ENCODE peak calls at places on chromosome 21, in ten cellular contexts. One of them, this sample, is unnamed.

GRCh38 chr21:36661511-36662309 is 37.2 kb upstream of the SIM2 start:
- DNase-seq in KG1: no peak
- DNase-seq in KBM-7: peak; percentile 34
- DNase-seq in germinal center: no peak
- DNase-seq in fibroblast of villous mesenchyme: peak; percentile 50
- DNase-seq in HT1080: peak; percentile 45
- DNase-seq in effector CD4-positive, alpha-beta T cell: no peak
- DNase-seq in AG10803: peak; percentile 35
- DNase-seq in activated CD8-positive, alpha-beta memory T cell treated with anti-CD3 and anti-CD28 coated beads for 4 hours: no peak
- DNase-seq in T-helper 2 cell: no peak
- DNase-seq in this sample: no peak

GRCh38 chr21:33023574-33024277 is 2.0 kb upstream of the OLIG2 start:
- DNase-seq in KG1: no peak
- DNase-seq in KBM-7: no peak
- DNase-seq in germinal center: no peak
- DNase-seq in fibroblast of villous mesenchyme: no peak
- DNase-seq in HT1080: no peak
- DNase-seq in effector CD4-positive, alpha-beta T cell: no peak
- DNase-seq in AG10803: no peak
- DNase-seq in activated CD8-positive, alpha-beta memory T cell treated with anti-CD3 and anti-CD28 coated beads for 4 hours: no peak
- DNase-seq in T-helper 2 cell: no peak
- DNase-seq in this sample: peak; percentile 43

GRCh38 chr21:36881223-36881622 is 85.2 kb downstream of the HLCS start:
- DNase-seq in KG1: no peak
- DNase-seq in KBM-7: no peak
- DNase-seq in germinal center: no peak
- DNase-seq in fibroblast of villous mesenchyme: no peak
- DNase-seq in HT1080: peak; percentile 20
- DNase-seq in effector CD4-positive, alpha-beta T cell: no peak
- DNase-seq in AG10803: peak; percentile 45
- DNase-seq in activated CD8-positive, alpha-beta memory T cell treated with anti-CD3 and anti-CD28 coated beads for 4 hours: no peak
- DNase-seq in T-helper 2 cell: no peak
- DNase-seq in this sample: no peak

GRCh38 chr21:45539046-45539795 is 3.0 kb downstream of the SLC19A1 start:
- DNase-seq in KG1: no peak
- DNase-seq in KBM-7: no peak
- DNase-seq in germinal center: no peak
- DNase-seq in fibroblast of villous mesenchyme: no peak
- DNase-seq in HT1080: no peak
- DNase-seq in effector CD4-positive, alpha-beta T cell: no peak
- DNase-seq in AG10803: no peak
- DNase-seq in activated CD8-positive, alpha-beta memory T cell treated with anti-CD3 and anti-CD28 coated beads for 4 hours: no peak
- DNase-seq in T-helper 2 cell: peak; percentile 3
- DNase-seq in this sample: no peak

GRCh38 chr21:28436286-28436932 is 556.3 kb downstream of the LTN1 start:
- DNase-seq in KG1: no peak
- DNase-seq in KBM-7: no peak
- DNase-seq in germinal center: no peak
- DNase-seq in fibroblast of villous mesenchyme: peak; percentile 59
- DNase-seq in HT1080: peak; percentile 81
- DNase-seq in effector CD4-positive, alpha-beta T cell: no peak
- DNase-seq in AG10803: no peak
- DNase-seq in activated CD8-positive, alpha-beta memory T cell treated with anti-CD3 and anti-CD28 coated beads for 4 hours: no peak
- DNase-seq in T-helper 2 cell: no peak
- DNase-seq in this sample: no peak

GRCh38 chr21:42739061-42739931 is 85.9 kb downstream of the PDE9A start:
- DNase-seq in KG1: no peak
- DNase-seq in KBM-7: no peak
- DNase-seq in germinal center: no peak
- DNase-seq in fibroblast of villous mesenchyme: peak; percentile 42
- DNase-seq in HT1080: no peak
- DNase-seq in effector CD4-positive, alpha-beta T cell: no peak
- DNase-seq in AG10803: peak; percentile 6
- DNase-seq in activated CD8-positive, alpha-beta memory T cell treated with anti-CD3 and anti-CD28 coated beads for 4 hours: no peak
- DNase-seq in T-helper 2 cell: no peak
- DNase-seq in this sample: no peak

GRCh38 chr21:15826147-15826780 is 96.5 kb downstream of the USP25 start:
- DNase-seq in KG1: no peak
- DNase-seq in KBM-7: peak; percentile 43
- DNase-seq in germinal center: peak; percentile 8
- DNase-seq in fibroblast of villous mesenchyme: peak; percentile 64
- DNase-seq in HT1080: no peak
- DNase-seq in effector CD4-positive, alpha-beta T cell: peak; percentile 12
- DNase-seq in AG10803: peak; percentile 22
- DNase-seq in activated CD8-positive, alpha-beta memory T cell treated with anti-CD3 and anti-CD28 coated beads for 4 hours: no peak
- DNase-seq in T-helper 2 cell: no peak
- DNase-seq in this sample: peak; percentile 16

GRCh38 chr21:31185663-31186062 is 147.4 kb upstream of the KRTAP19-8 start:
- DNase-seq in KG1: no peak
- DNase-seq in KBM-7: no peak
- DNase-seq in germinal center: no peak
- DNase-seq in fibroblast of villous mesenchyme: no peak
- DNase-seq in HT1080: no peak
- DNase-seq in effector CD4-positive, alpha-beta T cell: no peak
- DNase-seq in AG10803: no peak
- DNase-seq in activated CD8-positive, alpha-beta memory T cell treated with anti-CD3 and anti-CD28 coated beads for 4 hours: no peak
- DNase-seq in T-helper 2 cell: peak; percentile 36
- DNase-seq in this sample: no peak

GRCh38 chr21:40936771-40937261 is 89.9 kb upstream of the DSCAM start:
- DNase-seq in KG1: no peak
- DNase-seq in KBM-7: no peak
- DNase-seq in germinal center: no peak
- DNase-seq in fibroblast of villous mesenchyme: no peak
- DNase-seq in HT1080: peak; percentile 34
- DNase-seq in effector CD4-positive, alpha-beta T cell: no peak
- DNase-seq in AG10803: no peak
- DNase-seq in activated CD8-positive, alpha-beta memory T cell treated with anti-CD3 and anti-CD28 coated beads for 4 hours: no peak
- DNase-seq in T-helper 2 cell: no peak
- DNase-seq in this sample: no peak

GRCh38 chr21:16108561-16109070 is 378.8 kb downstream of the USP25 start:
- DNase-seq in KG1: no peak
- DNase-seq in KBM-7: no peak
- DNase-seq in germinal center: no peak
- DNase-seq in fibroblast of villous mesenchyme: no peak
- DNase-seq in HT1080: no peak
- DNase-seq in effector CD4-positive, alpha-beta T cell: no peak
- DNase-seq in AG10803: no peak
- DNase-seq in activated CD8-positive, alpha-beta memory T cell treated with anti-CD3 and anti-CD28 coated beads for 4 hours: no peak
- DNase-seq in T-helper 2 cell: no peak
- DNase-seq in this sample: no peak

GRCh38 chr21:23223882-23224281 is 2225.7 kb downstream of the NCAM2 start:
- DNase-seq in KG1: no peak
- DNase-seq in KBM-7: no peak
- DNase-seq in germinal center: no peak
- DNase-seq in fibroblast of villous mesenchyme: no peak
- DNase-seq in HT1080: no peak
- DNase-seq in effector CD4-positive, alpha-beta T cell: no peak
- DNase-seq in AG10803: no peak
- DNase-seq in activated CD8-positive, alpha-beta memory T cell treated with anti-CD3 and anti-CD28 coated beads for 4 hours: no peak
- DNase-seq in T-helper 2 cell: no peak
- DNase-seq in this sample: no peak

GRCh38 chr21:28516011-28516410 is 476.7 kb downstream of the LTN1 start:
- DNase-seq in KG1: no peak
- DNase-seq in KBM-7: no peak
- DNase-seq in germinal center: no peak
- DNase-seq in fibroblast of villous mesenchyme: no peak
- DNase-seq in HT1080: no peak
- DNase-seq in effector CD4-positive, alpha-beta T cell: no peak
- DNase-seq in AG10803: peak; percentile 66
- DNase-seq in activated CD8-positive, alpha-beta memory T cell treated with anti-CD3 and anti-CD28 coated beads for 4 hours: no peak
- DNase-seq in T-helper 2 cell: no peak
- DNase-seq in this sample: no peak

GRCh38 chr21:44709426-44710293 is 1.7 kb downstream of the TSPEAR start:
- DNase-seq in KG1: no peak
- DNase-seq in KBM-7: no peak
- DNase-seq in germinal center: no peak
- DNase-seq in fibroblast of villous mesenchyme: peak; percentile 1
- DNase-seq in HT1080: no peak
- DNase-seq in effector CD4-positive, alpha-beta T cell: no peak
- DNase-seq in AG10803: no peak
- DNase-seq in activated CD8-positive, alpha-beta memory T cell treated with anti-CD3 and anti-CD28 coated beads for 4 hours: no peak
- DNase-seq in T-helper 2 cell: no peak
- DNase-seq in this sample: no peak

GRCh38 chr21:37208056-37208705 is 59.0 kb downstream of the VPS26C start:
- DNase-seq in KG1: peak; percentile 41
- DNase-seq in KBM-7: peak; percentile 90
- DNase-seq in germinal center: peak; percentile 85
- DNase-seq in fibroblast of villous mesenchyme: no peak
- DNase-seq in HT1080: no peak
- DNase-seq in effector CD4-positive, alpha-beta T cell: no peak
- DNase-seq in AG10803: peak; percentile 16
- DNase-seq in activated CD8-positive, alpha-beta memory T cell treated with anti-CD3 and anti-CD28 coated beads for 4 hours: no peak
- DNase-seq in T-helper 2 cell: no peak
- DNase-seq in this sample: peak; percentile 60

GRCh38 chr21:15224346-15225086 is 159.7 kb upstream of the NRIP1 start:
- DNase-seq in KG1: no peak
- DNase-seq in KBM-7: no peak
- DNase-seq in germinal center: no peak
- DNase-seq in fibroblast of villous mesenchyme: peak; percentile 75
- DNase-seq in HT1080: peak; percentile 98
- DNase-seq in effector CD4-positive, alpha-beta T cell: no peak
- DNase-seq in AG10803: peak; percentile 64
- DNase-seq in activated CD8-positive, alpha-beta memory T cell treated with anti-CD3 and anti-CD28 coated beads for 4 hours: no peak
- DNase-seq in T-helper 2 cell: no peak
- DNase-seq in this sample: no peak

GRCh38 chr21:34115160-34115559 is 41.8 kb downstream of the MRPS6 start:
- DNase-seq in KG1: no peak
- DNase-seq in KBM-7: no peak
- DNase-seq in germinal center: no peak
- DNase-seq in fibroblast of villous mesenchyme: no peak
- DNase-seq in HT1080: no peak
- DNase-seq in effector CD4-positive, alpha-beta T cell: no peak
- DNase-seq in AG10803: no peak
- DNase-seq in activated CD8-positive, alpha-beta memory T cell treated with anti-CD3 and anti-CD28 coated beads for 4 hours: no peak
- DNase-seq in T-helper 2 cell: no peak
- DNase-seq in this sample: no peak

GRCh38 chr21:35201288-35201687 is 152.2 kb upstream of the RUNX1 start:
- DNase-seq in KG1: no peak
- DNase-seq in KBM-7: no peak
- DNase-seq in germinal center: no peak
- DNase-seq in fibroblast of villous mesenchyme: no peak
- DNase-seq in HT1080: no peak
- DNase-seq in effector CD4-positive, alpha-beta T cell: no peak
- DNase-seq in AG10803: no peak
- DNase-seq in activated CD8-positive, alpha-beta memory T cell treated with anti-CD3 and anti-CD28 coated beads for 4 hours: no peak
- DNase-seq in T-helper 2 cell: no peak
- DNase-seq in this sample: peak; percentile 33

GRCh38 chr21:34367320-34367935 is 3.6 kb downstream of the KCNE2 start:
- DNase-seq in KG1: peak; percentile 34
- DNase-seq in KBM-7: peak; percentile 72
- DNase-seq in germinal center: peak; percentile 22
- DNase-seq in fibroblast of villous mesenchyme: peak; percentile 80
- DNase-seq in HT1080: peak; percentile 54
- DNase-seq in effector CD4-positive, alpha-beta T cell: peak; percentile 29
- DNase-seq in AG10803: peak; percentile 79
- DNase-seq in activated CD8-positive, alpha-beta memory T cell treated with anti-CD3 and anti-CD28 coated beads for 4 hours: no peak
- DNase-seq in T-helper 2 cell: peak; percentile 14
- DNase-seq in this sample: peak; percentile 53